ENCODE peak calls at places on chromosomes 11 and 22, in eight cellular contexts. A is AG04450, Z is astrocyte of the spinal cord, O is fibroblast of pulmonary artery, W is fibroblast of mammary gland, U is fibroblast of villous mesenchyme, Q is SK-N-SH, R is AG10803. I is an unnamed sample.

GRCh38 chr11:116833816-116834534 is 3.4 kb downstream of the APOA1 start:
- DNase-seq in A (no peak), Z (no peak), O (no peak), W (no peak), U (no peak), Q (no peak), R (no peak), I (no peak)

GRCh38 chr11:126384449-126385070 is 29.1 kb downstream of the ST3GAL4 start:
- DNase-seq in A (no peak), Z (no peak), O (no peak), W (no peak), U (no peak), Q (no peak), R (no peak), I (no peak)

GRCh38 chr22:23158516-23159286 is 13.4 kb downstream of the RAB36 start:
- DNase-seq in A (no peak), Z (no peak), O (no peak), W (no peak), U (no peak), Q (no peak), R (no peak), I (no peak)

GRCh38 chr22:44648085-44648820 is 53.8 kb upstream of the PRR5 start:
- DNase-seq in A (no peak), Z (no peak), O (no peak), W (no peak), U (peak; percentile 40), Q (peak; percentile 8), R (peak; percentile 79), I (no peak)

GRCh38 chr11:91299980-91300379 is 924.6 kb upstream of the FAT3 start:
- DNase-seq in A (no peak), Z (peak; percentile 60), O (peak; percentile 21), W (peak; percentile 1), U (peak; percentile 42), Q (no peak), R (no peak), I (no peak)

GRCh38 chr11:58616594-58616993 is 5.9 kb upstream of the CNTF start:
- DNase-seq in A (peak; percentile 91), Z (peak; percentile 92), O (peak; percentile 89), W (peak; percentile 96), U (peak; percentile 97), Q (no peak), R (peak; percentile 93), I (peak; percentile 92)

GRCh38 chr11:126129681-126130671 is 67.3 kb upstream of the CDON start:
- DNase-seq in A (no peak), Z (no peak), O (no peak), W (no peak), U (peak; percentile 79), Q (no peak), R (no peak), I (no peak)

GRCh38 chr11:117970400-117971024 is 15.7 kb upstream of the IL10RA start:
- DNase-seq in A (no peak), Z (no peak), O (peak; percentile 7), W (no peak), U (no peak), Q (no peak), R (no peak), I (peak; percentile 10)

GRCh38 chr11:33920838-33921613 is 29.1 kb upstream of the LMO2 start:
- DNase-seq in A (no peak), Z (peak; percentile 5), O (no peak), W (no peak), U (no peak), Q (no peak), R (no peak), I (no peak)

GRCh38 chr11:65444314-65445051 is 21.9 kb downstream of the NEAT1 start:
- DNase-seq in A (no peak), Z (peak; percentile 43), O (peak; percentile 42), W (peak; percentile 37), U (peak; percentile 73), Q (no peak), R (peak; percentile 18), I (peak; percentile 32)

GRCh38 chr11:68890490-68891231 is 13.0 kb downstream of the MRPL21 start:
- DNase-seq in A (no peak), Z (peak; percentile 97), O (peak; percentile 66), W (peak; percentile 91), U (peak; percentile 91), Q (peak; percentile 97), R (peak; percentile 92), I (no peak)

GRCh38 chr11:130677486-130678153 is 229.2 kb downstream of the ADAMTS15 start:
- DNase-seq in A (peak; percentile 45), Z (peak; percentile 47), O (peak; percentile 93), W (no peak), U (peak; percentile 83), Q (no peak), R (peak; percentile 95), I (peak; percentile 68)

GRCh38 chr11:31656051-31656450 is 146.5 kb downstream of the ELP4 start:
- DNase-seq in A (no peak), Z (no peak), O (peak; percentile 40), W (peak; percentile 20), U (peak; percentile 14), Q (no peak), R (peak; percentile 33), I (no peak)

GRCh38 chr22:44587004-44587793 is 89.2 kb upstream of the RTL6 start:
- DNase-seq in A (no peak), Z (peak; percentile 10), O (no peak), W (no peak), U (no peak), Q (no peak), R (peak; percentile 17), I (no peak)

GRCh38 chr11:73262851-73263495 is 9.2 kb upstream of the P2RY6 start:
- DNase-seq in A (no peak), Z (no peak), O (peak; percentile 44), W (peak; percentile 67), U (peak; percentile 23), Q (no peak), R (peak; percentile 51), I (no peak)

GRCh38 chr11:82858556-82859091 is 41.6 kb downstream of the PRCP start:
- DNase-seq in A (peak; percentile 23), Z (peak; percentile 59), O (peak; percentile 71), W (peak; percentile 44), U (peak; percentile 34), Q (no peak), R (peak; percentile 81), I (peak; percentile 71)
- H3K4me3 ChIP-seq in A (peak overlapping the region; percentile 14), Z (no peak overlapping the region), O (no peak overlapping the region), W (no peak overlapping the region), U (no peak overlapping the region), Q (no peak overlapping the region), R (peak overlapping the region; percentile 27), I (no peak overlapping the region)

GRCh38 chr22:24954114-24954463 is 1.6 kb downstream of the KIAA1671 start:
- DNase-seq in A (no peak), Z (no peak), O (no peak), W (no peak), U (peak; percentile 71), Q (no peak), R (no peak), I (no peak)
- H3K4me3 ChIP-seq in A (no peak overlapping the region), Z (peak overlapping the region; percentile 66), O (peak overlapping the region; percentile 79), W (no peak overlapping the region), U (no peak overlapping the region), Q (peak overlapping the region; percentile 93), R (no peak overlapping the region), I (peak overlapping the region; percentile 83)

GRCh38 chr11:10692716-10693115 is 839 bp downstream of the IRAG1 start:
- DNase-seq in A (no peak), Z (no peak), O (no peak), W (no peak), U (no peak), Q (peak; percentile 38), R (no peak), I (no peak)

GRCh38 chr11:10693509-10694071 is at the start of gene IRAG1:
- DNase-seq in A (peak; percentile 69), Z (peak; percentile 70), O (peak; percentile 58), W (peak; percentile 34), U (peak; percentile 64), Q (peak; percentile 63), R (peak; percentile 67), I (peak; percentile 11)

GRCh38 chr11:10683429-10683828 is 10.1 kb downstream of the IRAG1 start:
- DNase-seq in A (no peak), Z (no peak), O (no peak), W (no peak), U (no peak), Q (no peak), R (no peak), I (no peak)

DNA sequence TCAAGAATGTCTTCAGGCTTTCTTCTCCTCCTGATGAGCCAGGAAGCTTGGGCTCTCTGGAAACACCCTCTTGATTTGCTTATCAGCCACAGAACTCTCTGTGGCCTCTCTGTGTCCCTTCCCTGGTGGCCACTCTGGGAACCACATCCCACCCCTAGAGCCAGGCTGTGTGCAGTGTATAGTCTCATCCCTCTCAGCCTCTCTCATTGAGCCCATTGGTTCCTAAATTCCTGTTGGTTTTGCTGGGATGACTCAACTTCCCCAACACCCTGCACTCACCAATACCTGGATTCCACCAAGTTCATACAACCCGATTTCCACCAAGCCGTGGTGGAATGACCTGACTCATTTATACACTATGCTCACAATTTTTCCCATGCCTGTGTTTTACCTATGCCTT is 5.2 kb downstream of the IRAG1 start:
- DNase-seq in A (no peak), Z (peak; percentile 18), O (no peak), W (no peak), U (no peak), Q (no peak), R (no peak), I (no peak)
- H3K4me3 ChIP-seq in A (no peak overlapping the region), Z (no peak overlapping the region), O (no peak overlapping the region), W (no peak overlapping the region), U (no peak overlapping the region), Q (no peak overlapping the region), R (no peak overlapping the region), I (no peak overlapping the region)

DNA sequence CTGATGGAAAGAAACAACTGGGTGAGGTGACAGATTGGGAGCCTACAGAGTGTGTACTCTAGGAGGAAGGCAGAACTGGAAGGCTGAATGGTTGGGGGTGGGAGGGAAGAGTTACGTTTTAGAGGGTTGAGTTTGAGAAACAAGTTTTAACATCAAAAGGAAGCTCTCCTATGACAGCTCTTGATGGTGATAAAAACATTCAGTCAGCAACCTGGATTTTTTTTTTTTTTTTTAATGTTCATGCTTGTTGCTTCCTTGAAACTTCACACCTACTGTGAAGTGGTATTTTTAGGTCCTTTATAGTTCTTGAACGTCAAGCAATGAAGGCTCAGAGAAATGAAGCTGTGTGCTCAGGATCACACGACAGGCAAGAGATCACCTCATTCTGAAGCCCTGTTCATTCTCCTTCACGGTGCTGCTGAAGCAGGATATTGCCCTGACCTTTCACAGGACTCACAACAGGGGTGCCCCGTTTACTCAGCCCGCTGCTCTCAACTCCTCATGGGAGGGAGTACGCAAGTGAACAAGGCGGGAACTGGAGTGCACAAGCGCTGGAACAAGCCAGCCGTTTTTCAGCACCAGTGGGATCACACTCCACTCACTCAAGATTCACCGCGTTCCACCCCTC is 1.6 kb upstream of the TMEM109 start:
- DNase-seq in A (no peak), Z (peak; percentile 80), O (no peak), W (no peak), U (no peak), Q (no peak), R (no peak), I (no peak)
- H3K4me3 ChIP-seq in A (no peak overlapping the region), Z (no peak overlapping the region), O (no peak overlapping the region), W (no peak overlapping the region), U (no peak overlapping the region), Q (no peak overlapping the region), R (no peak overlapping the region), I (no peak overlapping the region)

DNA sequence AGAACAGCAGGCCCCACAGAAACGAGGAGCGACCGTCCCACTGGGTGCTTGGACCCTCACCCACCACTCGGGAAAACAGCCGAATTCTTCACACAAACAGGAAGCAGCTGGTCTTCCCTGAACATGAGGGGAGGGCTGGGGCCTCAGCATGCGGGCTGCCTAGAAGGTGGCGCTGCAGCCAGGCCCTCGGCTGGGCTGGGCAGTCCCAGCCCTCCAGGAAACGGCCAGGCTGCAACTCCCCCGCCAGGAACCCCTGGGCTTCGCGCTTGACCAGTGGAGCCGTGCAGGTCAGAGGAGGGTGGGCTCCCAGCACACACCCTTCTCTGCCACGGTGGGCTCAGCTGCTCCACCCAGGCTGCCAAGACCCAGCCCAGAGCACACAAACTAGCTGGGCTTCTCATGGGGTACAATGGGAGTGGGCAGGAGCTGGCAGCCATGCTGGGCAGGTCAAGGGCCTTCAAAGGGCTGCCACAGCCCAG is 29.6 kb downstream of the IGF2 start:
- DNase-seq in A (no peak), Z (no peak), O (no peak), W (no peak), U (peak; percentile 55), Q (peak; percentile 51), R (no peak), I (no peak)
- H3K4me3 ChIP-seq in A (no peak overlapping the region), Z (no peak overlapping the region), O (no peak overlapping the region), W (no peak overlapping the region), U (no peak overlapping the region), Q (no peak overlapping the region), R (no peak overlapping the region), I (no peak overlapping the region)

I was measured in MG63.